ENCODE peak calls at places on chromosomes 6 and 20, in six cellular contexts. One of them, this sample, is unnamed.

GRCh38 chr20:10573273-10573950 is 100.4 kb downstream of the JAG1 start:
- DNase-seq in fibroblast of lung: no peak
- DNase-seq in neural progenitor cell: no peak
- DNase-seq in lower leg skin: no peak
- DNase-seq in endothelial cell of umbilical vein: peak; percentile 69
- DNase-seq in AG04450: no peak
- DNase-seq in this sample: no peak

GRCh38 chr6:84868149-84868548 is 103.8 kb upstream of the TBX18 start:
- DNase-seq in AG04450: no peak
- DNase-seq in fibroblast of lung: no peak
- DNase-seq in endothelial cell of umbilical vein: no peak
- DNase-seq in lower leg skin: no peak
- DNase-seq in neural progenitor cell: no peak
- DNase-seq in this sample: no peak

GRCh38 chr20:57175397-57176010 is 90.9 kb downstream of the BMP7 start:
- DNase-seq in neural progenitor cell: no peak
- DNase-seq in AG04450: no peak
- DNase-seq in lower leg skin: no peak
- DNase-seq in endothelial cell of umbilical vein: no peak
- DNase-seq in fibroblast of lung: no peak
- DNase-seq in this sample: no peak

GRCh38 chr6:25699649-25700048 is 47.6 kb downstream of the SCGN start:
- DNase-seq in lower leg skin: no peak
- DNase-seq in endothelial cell of umbilical vein: no peak
- DNase-seq in AG04450: no peak
- DNase-seq in neural progenitor cell: no peak
- DNase-seq in fibroblast of lung: no peak
- DNase-seq in this sample: no peak

GRCh38 chr6:157107915-157108651 is 215.2 kb downstream of the TMEM242 start:
- DNase-seq in lower leg skin: no peak
- DNase-seq in fibroblast of lung: peak; percentile 95
- DNase-seq in endothelial cell of umbilical vein: peak; percentile 74
- DNase-seq in AG04450: peak; percentile 74
- DNase-seq in neural progenitor cell: no peak
- DNase-seq in this sample: peak; percentile 59

GRCh38 chr20:47985092-47985850 is 200.0 kb upstream of the SULF2 start:
- DNase-seq in lower leg skin: peak; percentile 57
- DNase-seq in neural progenitor cell: peak; percentile 32
- DNase-seq in endothelial cell of umbilical vein: peak; percentile 32
- DNase-seq in AG04450: no peak
- DNase-seq in fibroblast of lung: no peak
- DNase-seq in this sample: peak; percentile 72

GRCh38 chr20:1860446-1860845 is 34.8 kb upstream of the SIRPA start:
- DNase-seq in AG04450: no peak
- DNase-seq in neural progenitor cell: peak; percentile 32
- DNase-seq in fibroblast of lung: peak; percentile 18
- DNase-seq in lower leg skin: no peak
- DNase-seq in endothelial cell of umbilical vein: no peak
- DNase-seq in this sample: no peak

GRCh38 chr6:23228439-23229024 is 659.2 kb downstream of the HDGFL1 start:
- DNase-seq in lower leg skin: no peak
- DNase-seq in endothelial cell of umbilical vein: no peak
- DNase-seq in fibroblast of lung: no peak
- DNase-seq in neural progenitor cell: no peak
- DNase-seq in AG04450: no peak
- DNase-seq in this sample: peak; percentile 33

GRCh38 chr20:17676942-17677341 is 5.1 kb downstream of the RRBP1 start:
- DNase-seq in fibroblast of lung: no peak
- DNase-seq in lower leg skin: no peak
- DNase-seq in endothelial cell of umbilical vein: no peak
- DNase-seq in AG04450: no peak
- DNase-seq in neural progenitor cell: no peak
- DNase-seq in this sample: no peak

GRCh38 chr6:127900935-127901334 is at the start of gene THEMIS:
- DNase-seq in neural progenitor cell: no peak
- DNase-seq in endothelial cell of umbilical vein: no peak
- DNase-seq in fibroblast of lung: no peak
- DNase-seq in AG04450: no peak
- DNase-seq in lower leg skin: no peak
- DNase-seq in this sample: no peak

GRCh38 chr6:43093361-43094289 is 17.5 kb downstream of the PTK7 start:
- DNase-seq in AG04450: no peak
- DNase-seq in fibroblast of lung: peak; percentile 69
- DNase-seq in endothelial cell of umbilical vein: peak; percentile 57
- DNase-seq in neural progenitor cell: no peak
- DNase-seq in lower leg skin: no peak
- DNase-seq in this sample: no peak

GRCh38 chr20:34954905-34955231 is 738 bp downstream of the GSS start:
- DNase-seq in neural progenitor cell: no peak
- DNase-seq in endothelial cell of umbilical vein: no peak
- DNase-seq in AG04450: no peak
- DNase-seq in lower leg skin: no peak
- DNase-seq in fibroblast of lung: peak; percentile 51
- DNase-seq in this sample: peak; percentile 28

GRCh38 chr20:9068232-9068781 is 580 bp upstream of the PLCB4 start:
- DNase-seq in fibroblast of lung: no peak
- DNase-seq in neural progenitor cell: peak; percentile 89
- DNase-seq in endothelial cell of umbilical vein: peak; percentile 56
- DNase-seq in AG04450: no peak
- DNase-seq in lower leg skin: no peak
- DNase-seq in this sample: peak; percentile 75

GRCh38 chr20:49140834-49141233 is 47.3 kb downstream of the STAU1 start:
- DNase-seq in AG04450: no peak
- DNase-seq in endothelial cell of umbilical vein: no peak
- DNase-seq in fibroblast of lung: peak; percentile 15
- DNase-seq in lower leg skin: no peak
- DNase-seq in neural progenitor cell: no peak
- DNase-seq in this sample: no peak

GRCh38 chr6:140380371-140381218 is 1006.1 kb upstream of the CITED2 start:
- DNase-seq in AG04450: no peak
- DNase-seq in fibroblast of lung: peak; percentile 42
- DNase-seq in neural progenitor cell: no peak
- DNase-seq in endothelial cell of umbilical vein: no peak
- DNase-seq in lower leg skin: no peak
- DNase-seq in this sample: no peak

GRCh38 chr20:53865905-53866786 is 204.2 kb downstream of the BCAS1 start:
- DNase-seq in endothelial cell of umbilical vein: peak; percentile 86
- DNase-seq in lower leg skin: no peak
- DNase-seq in AG04450: peak; percentile 27
- DNase-seq in neural progenitor cell: peak; percentile 76
- DNase-seq in fibroblast of lung: peak; percentile 60
- DNase-seq in this sample: peak; percentile 61

GRCh38 chr6:4889701-4890100 is 113.5 kb downstream of the CDYL start:
- DNase-seq in fibroblast of lung: no peak
- DNase-seq in lower leg skin: no peak
- DNase-seq in AG04450: no peak
- DNase-seq in endothelial cell of umbilical vein: no peak
- DNase-seq in neural progenitor cell: no peak
- DNase-seq in this sample: no peak

GRCh38 chr6:4883298-4883697 is 107.1 kb downstream of the CDYL start:
- DNase-seq in neural progenitor cell: no peak
- DNase-seq in endothelial cell of umbilical vein: no peak
- DNase-seq in AG04450: no peak
- DNase-seq in lower leg skin: no peak
- DNase-seq in fibroblast of lung: no peak
- DNase-seq in this sample: no peak

GRCh38 chr6:4884646-4885427 is 108.6 kb downstream of the CDYL start:
- DNase-seq in AG04450: no peak
- DNase-seq in neural progenitor cell: no peak
- DNase-seq in endothelial cell of umbilical vein: no peak
- DNase-seq in lower leg skin: no peak
- DNase-seq in fibroblast of lung: no peak
- DNase-seq in this sample: no peak

GRCh38 chr6:4888841-4889240 is 112.6 kb downstream of the CDYL start:
- DNase-seq in lower leg skin: no peak
- DNase-seq in neural progenitor cell: no peak
- DNase-seq in AG04450: no peak
- DNase-seq in fibroblast of lung: no peak
- DNase-seq in endothelial cell of umbilical vein: no peak
- DNase-seq in this sample: no peak

GRCh38 chr6:4885534-4885933 is 109.3 kb downstream of the CDYL start:
- DNase-seq in neural progenitor cell: no peak
- DNase-seq in endothelial cell of umbilical vein: no peak
- DNase-seq in lower leg skin: no peak
- DNase-seq in AG04450: no peak
- DNase-seq in fibroblast of lung: no peak
- DNase-seq in this sample: no peak
- H3K4me3 ChIP-seq in neural progenitor cell: no peak overlapping the region
- H3K4me3 ChIP-seq in endothelial cell of umbilical vein: no peak overlapping the region
- H3K4me3 ChIP-seq in lower leg skin: no peak overlapping the region
- H3K4me3 ChIP-seq in AG04450: no peak overlapping the region
- H3K4me3 ChIP-seq in fibroblast of lung: no peak overlapping the region
- H3K4me3 ChIP-seq in this sample: no peak overlapping the region

DNA sequence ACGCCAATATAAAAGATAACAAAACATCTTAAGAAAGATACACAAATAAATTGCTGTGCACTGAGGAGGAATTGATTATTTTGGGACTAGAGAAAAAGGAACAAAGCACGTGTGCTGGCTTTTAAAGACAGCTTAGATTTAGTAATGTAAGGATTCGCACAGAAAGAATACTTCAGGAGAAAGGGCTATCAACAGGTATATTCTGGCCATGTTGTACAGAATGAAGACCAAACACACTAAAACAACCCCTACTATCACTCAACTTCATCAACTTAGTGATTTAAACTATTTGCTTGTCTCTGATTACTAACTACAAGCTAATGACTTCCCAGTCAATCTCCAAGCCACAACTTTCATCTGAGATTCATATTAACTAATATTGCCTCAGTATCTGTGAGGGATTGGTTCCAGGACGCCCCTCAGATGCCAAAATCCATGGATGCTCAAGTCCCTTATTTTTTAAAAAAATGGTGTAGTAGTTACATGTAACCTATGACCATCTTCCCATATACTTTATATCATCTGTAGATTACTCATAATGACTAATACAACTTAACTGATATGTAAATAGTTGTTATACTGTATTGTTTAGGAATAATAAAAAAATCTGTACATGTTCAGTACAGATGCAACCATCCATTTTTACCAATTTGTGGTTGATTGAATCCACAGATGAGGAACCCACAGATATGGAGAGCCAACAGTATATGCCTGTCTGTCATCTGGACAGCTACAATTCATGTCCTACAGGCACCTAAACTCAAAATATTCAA is 4.5 kb downstream of the DEK start:
- DNase-seq in fibroblast of lung: no peak
- DNase-seq in endothelial cell of umbilical vein: no peak
- DNase-seq in neural progenitor cell: no peak
- DNase-seq in AG04450: no peak
- DNase-seq in lower leg skin: no peak
- DNase-seq in this sample: no peak
- H3K4me3 ChIP-seq in fibroblast of lung: no peak overlapping the region
- H3K4me3 ChIP-seq in endothelial cell of umbilical vein: no peak overlapping the region
- H3K4me3 ChIP-seq in neural progenitor cell: no peak overlapping the region
- H3K4me3 ChIP-seq in AG04450: no peak overlapping the region
- H3K4me3 ChIP-seq in lower leg skin: no peak overlapping the region
- H3K4me3 ChIP-seq in this sample: no peak overlapping the region

GRCh38 chr6:37051138-37052026 is 45.9 kb downstream of the FGD2 start:
- DNase-seq in lower leg skin: peak; percentile 98
- DNase-seq in neural progenitor cell: peak; percentile 92
- DNase-seq in AG04450: no peak
- DNase-seq in fibroblast of lung: peak; percentile 72
- DNase-seq in endothelial cell of umbilical vein: peak; percentile 79
- DNase-seq in this sample: peak; percentile 91
- H3K4me3 ChIP-seq in lower leg skin: no peak overlapping the region
- H3K4me3 ChIP-seq in neural progenitor cell: no peak overlapping the region
- H3K4me3 ChIP-seq in AG04450: no peak overlapping the region
- H3K4me3 ChIP-seq in fibroblast of lung: no peak overlapping the region
- H3K4me3 ChIP-seq in endothelial cell of umbilical vein: no peak overlapping the region
- H3K4me3 ChIP-seq in this sample: no peak overlapping the region

GRCh38 chr6:165985926-165986646 is 181.6 kb downstream of the TBXT start:
- DNase-seq in lower leg skin: no peak
- DNase-seq in endothelial cell of umbilical vein: no peak
- DNase-seq in neural progenitor cell: peak; percentile 31
- DNase-seq in fibroblast of lung: no peak
- DNase-seq in AG04450: no peak
- DNase-seq in this sample: no peak
- H3K4me3 ChIP-seq in lower leg skin: no peak overlapping the region
- H3K4me3 ChIP-seq in endothelial cell of umbilical vein: no peak overlapping the region
- H3K4me3 ChIP-seq in neural progenitor cell: peak overlapping the region; percentile 51
- H3K4me3 ChIP-seq in fibroblast of lung: no peak overlapping the region
- H3K4me3 ChIP-seq in AG04450: peak overlapping the region; percentile 70
- H3K4me3 ChIP-seq in this sample: no peak overlapping the region

DNA sequence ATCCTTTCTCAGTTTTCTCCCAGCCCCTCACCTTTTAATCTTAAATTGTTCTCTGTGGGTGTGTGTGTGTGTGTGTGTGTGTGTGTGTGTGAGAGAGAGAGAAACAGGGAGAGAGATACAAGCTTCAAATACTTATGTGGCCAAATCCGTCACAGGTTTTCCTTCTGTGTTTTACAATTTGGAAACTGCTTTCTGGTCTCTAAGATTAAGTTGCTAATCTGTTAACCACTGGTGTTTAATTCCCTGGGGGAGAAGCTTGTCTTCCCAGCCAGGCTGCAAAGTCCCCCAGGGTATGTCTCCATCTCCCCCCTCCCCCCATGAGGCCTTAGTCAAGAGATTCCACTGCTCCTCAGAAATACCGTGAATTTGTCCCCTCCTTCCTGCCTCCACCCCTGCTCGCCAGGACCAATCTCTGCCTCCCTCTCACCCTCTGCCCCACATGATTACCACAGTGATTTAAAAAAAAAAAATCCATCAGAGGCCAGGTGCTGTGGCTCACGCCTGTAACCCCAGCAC is 49.0 kb downstream of the RIPOR3 start:
- DNase-seq in neural progenitor cell: peak; percentile 64
- DNase-seq in lower leg skin: no peak
- DNase-seq in endothelial cell of umbilical vein: no peak
- DNase-seq in AG04450: no peak
- DNase-seq in fibroblast of lung: no peak
- DNase-seq in this sample: no peak
- H3K4me3 ChIP-seq in neural progenitor cell: peak overlapping the region; percentile 26
- H3K4me3 ChIP-seq in lower leg skin: no peak overlapping the region
- H3K4me3 ChIP-seq in endothelial cell of umbilical vein: no peak overlapping the region
- H3K4me3 ChIP-seq in AG04450: no peak overlapping the region
- H3K4me3 ChIP-seq in fibroblast of lung: no peak overlapping the region
- H3K4me3 ChIP-seq in this sample: no peak overlapping the region

GRCh38 chr20:36362261-36362660 is 56.1 kb downstream of the DLGAP4 start:
- DNase-seq in endothelial cell of umbilical vein: no peak
- DNase-seq in fibroblast of lung: no peak
- DNase-seq in AG04450: no peak
- DNase-seq in neural progenitor cell: no peak
- DNase-seq in lower leg skin: no peak
- DNase-seq in this sample: no peak
- H3K4me3 ChIP-seq in endothelial cell of umbilical vein: no peak overlapping the region
- H3K4me3 ChIP-seq in fibroblast of lung: no peak overlapping the region
- H3K4me3 ChIP-seq in AG04450: no peak overlapping the region
- H3K4me3 ChIP-seq in neural progenitor cell: no peak overlapping the region
- H3K4me3 ChIP-seq in lower leg skin: no peak overlapping the region
- H3K4me3 ChIP-seq in this sample: no peak overlapping the region

GRCh38 chr20:16295534-16295933 is 277.7 kb downstream of the KIF16B start:
- DNase-seq in endothelial cell of umbilical vein: no peak
- DNase-seq in lower leg skin: no peak
- DNase-seq in neural progenitor cell: no peak
- DNase-seq in AG04450: no peak
- DNase-seq in fibroblast of lung: no peak
- DNase-seq in this sample: peak; percentile 19
- H3K4me3 ChIP-seq in endothelial cell of umbilical vein: no peak overlapping the region
- H3K4me3 ChIP-seq in lower leg skin: no peak overlapping the region
- H3K4me3 ChIP-seq in neural progenitor cell: no peak overlapping the region
- H3K4me3 ChIP-seq in AG04450: no peak overlapping the region
- H3K4me3 ChIP-seq in fibroblast of lung: no peak overlapping the region
- H3K4me3 ChIP-seq in this sample: no peak overlapping the region

This sample was measured in hepatocyte.